ENCODE peak calls at places on chromosomes 1 and 21, in five cellular contexts. I is CD4-positive, alpha-beta memory T cell; T is H1; Q is left ventricle myocardium inferior; X is mammary epithelial cell. F is an unnamed sample.

GRCh38 chr1:22258696-22259095 is 115.8 kb upstream of the WNT4 start:
- DNase-seq in I (no peak), T (no peak), Q (no peak), X (no peak), F (no peak)

GRCh38 chr1:225657462-225657989 is 4.6 kb upstream of the ENAH start:
- DNase-seq in I (no peak), T (no peak), Q (no peak), X (peak; percentile 78), F (no peak)

GRCh38 chr1:184941735-184942134 is 32.6 kb downstream of the NIBAN1 start:
- DNase-seq in I (no peak), T (no peak), Q (no peak), X (no peak), F (no peak)

GRCh38 chr1:239987103-239987745 is 104.5 kb upstream of the FMN2 start:
- DNase-seq in I (no peak), T (no peak), Q (no peak), X (peak; percentile 5), F (no peak)

GRCh38 chr21:9767592-9768375 is 753.6 kb upstream of the TPTE start:
- DNase-seq in I (no peak), T (no peak), Q (no peak), X (no peak), F (peak; percentile 82)

GRCh38 chr1:40780678-40781613 is 2.6 kb upstream of the KCNQ4 start:
- DNase-seq in I (no peak), T (no peak), Q (no peak), X (peak; percentile 21), F (no peak)

GRCh38 chr1:191508239-191508638 is 650.0 kb upstream of the RGS18 start:
- DNase-seq in I (no peak), T (no peak), Q (no peak), X (no peak), F (no peak)

GRCh38 chr1:155051777-155052398 is 772 bp downstream of the ADAM15 start:
- DNase-seq in I (peak; percentile 36), T (no peak), Q (peak; percentile 74), X (peak; percentile 35), F (peak; percentile 90)

GRCh38 chr1:178870944-178871343 is at the start of gene ANGPTL1:
- DNase-seq in I (no peak), T (no peak), Q (no peak), X (no peak), F (no peak)

GRCh38 chr1:237042892-237043576 is 1.1 kb downstream of the RYR2 start:
- DNase-seq in I (no peak), T (no peak), Q (peak; percentile 52), X (no peak), F (peak; percentile 75)

GRCh38 chr1:168121314-168122029 is 15.3 kb downstream of the GPR161 start:
- DNase-seq in I (no peak), T (no peak), Q (peak; percentile 83), X (peak; percentile 55), F (peak; percentile 85)

GRCh38 chr1:162690672-162691434 is 58.6 kb downstream of the DDR2 start:
- DNase-seq in I (no peak), T (peak; percentile 36), Q (peak; percentile 47), X (peak; percentile 94), F (peak; percentile 79)

GRCh38 chr21:44263768-44264167 is 2.1 kb upstream of the DNMT3L start:
- DNase-seq in I (no peak), T (no peak), Q (no peak), X (no peak), F (peak; percentile 30)

GRCh38 chr1:223410036-223410435 is 16.8 kb downstream of the CCDC185 start:
- DNase-seq in I (no peak), T (no peak), Q (no peak), X (no peak), F (no peak)

GRCh38 chr1:17053071-17053684 is 654 bp downstream of the SDHB start:
- DNase-seq in I (no peak), T (no peak), Q (no peak), X (no peak), F (no peak)

GRCh38 chr1:47711848-47712492 is 274.1 kb downstream of the FOXD2 start:
- DNase-seq in I (no peak), T (no peak), Q (no peak), X (no peak), F (no peak)

GRCh38 chr21:40120944-40121575 is 253.8 kb downstream of the PCP4 start:
- DNase-seq in I (no peak), T (no peak), Q (no peak), X (no peak), F (no peak)

GRCh38 chr1:228853637-228854036 is 118.4 kb downstream of the RHOU start:
- DNase-seq in I (no peak), T (no peak), Q (no peak), X (no peak), F (no peak)

GRCh38 chr1:228851196-228851595 is 115.9 kb downstream of the RHOU start:
- DNase-seq in I (no peak), T (no peak), Q (no peak), X (no peak), F (no peak)

GRCh38 chr1:228853191-228853590 is 117.9 kb downstream of the RHOU start:
- DNase-seq in I (no peak), T (no peak), Q (no peak), X (no peak), F (no peak)

GRCh38 chr1:228852015-228852414 is 116.7 kb downstream of the RHOU start:
- DNase-seq in I (no peak), T (no peak), Q (no peak), X (no peak), F (no peak)

GRCh38 chr1:228852511-228853088 is 117.3 kb downstream of the RHOU start:
- DNase-seq in I (no peak), T (no peak), Q (no peak), X (no peak), F (no peak)
- H3K27ac ChIP-seq in I (no peak overlapping the region), T (no peak overlapping the region), Q (no peak overlapping the region), X (no peak overlapping the region), F (no peak overlapping the region)

DNA sequence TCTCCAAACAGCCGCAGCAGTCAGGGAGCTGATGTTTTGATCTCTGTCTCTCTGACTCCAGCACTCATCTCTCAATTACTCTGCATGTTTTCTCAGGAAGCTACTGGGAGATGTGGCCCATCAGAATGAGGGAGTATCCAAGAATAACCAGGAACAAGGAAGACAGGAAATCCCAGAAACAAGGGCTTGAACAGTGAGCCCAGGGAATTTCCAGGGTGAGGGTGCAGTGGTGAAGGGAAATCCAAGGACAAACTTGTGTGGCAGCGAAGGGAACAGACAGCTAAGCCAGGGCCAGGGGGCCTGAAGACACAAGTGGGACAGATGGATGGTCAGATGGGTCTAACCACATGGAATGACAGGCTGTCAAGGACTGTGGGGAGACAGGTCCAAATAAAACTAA is 121.8 kb upstream of the ERRFI1 start:
- DNase-seq in I (no peak), T (no peak), Q (no peak), X (peak; percentile 51), F (no peak)
- H3K4me3 ChIP-seq in I (no peak overlapping the region), T (no peak overlapping the region), Q (no peak overlapping the region), X (no peak overlapping the region), F (no peak overlapping the region)

GRCh38 chr1:61322769-61323168 is 240.4 kb downstream of the NFIA start:
- DNase-seq in I (no peak), T (no peak), Q (no peak), X (peak; percentile 77), F (no peak)

GRCh38 chr1:61323681-61324328 is 241.4 kb downstream of the NFIA start:
- DNase-seq in I (no peak), T (no peak), Q (no peak), X (peak; percentile 68), F (no peak)

GRCh38 chr1:61320575-61320974 is 238.2 kb downstream of the NFIA start:
- DNase-seq in I (no peak), T (no peak), Q (no peak), X (no peak), F (no peak)

GRCh38 chr1:61318319-61319125 is 236.2 kb downstream of the NFIA start:
- DNase-seq in I (no peak), T (no peak), Q (no peak), X (peak; percentile 82), F (no peak)

GRCh38 chr1:61322008-61322744 is 239.8 kb downstream of the NFIA start:
- DNase-seq in I (no peak), T (no peak), Q (no peak), X (peak; percentile 63), F (no peak)
- H3K4me1 ChIP-seq in I (no peaks in the 10 kb centered on the region), T (peaks cover 6% of the 10 kb centered on the region), Q (peaks cover 67% of the 10 kb centered on the region), X (peaks cover 46% of the 10 kb centered on the region), F (peaks cover 5% of the 10 kb centered on the region)

GRCh38 chr1:170562644-170563338 is 30.8 kb downstream of the GORAB start:
- DNase-seq in I (no peak), T (peak; percentile 23), Q (peak; percentile 44), X (peak; percentile 80), F (peak; percentile 76)

GRCh38 chr1:170559166-170559565 is 27.2 kb downstream of the GORAB start:
- DNase-seq in I (no peak), T (no peak), Q (no peak), X (no peak), F (no peak)

GRCh38 chr1:170556910-170557309 is 24.9 kb downstream of the GORAB start:
- DNase-seq in I (no peak), T (no peak), Q (no peak), X (no peak), F (no peak)

GRCh38 chr1:170558731-170559130 is 26.8 kb downstream of the GORAB start:
- DNase-seq in I (no peak), T (no peak), Q (no peak), X (no peak), F (no peak)

GRCh38 chr1:170560681-170561285 is 28.8 kb downstream of the GORAB start:
- DNase-seq in I (no peak), T (no peak), Q (no peak), X (peak; percentile 42), F (no peak)
- H3K27ac ChIP-seq in I (no peak overlapping the region), T (no peak overlapping the region), Q (no peak overlapping the region), X (no peak overlapping the region), F (no peak overlapping the region)

GRCh38 chr1:11858968-11859871 is 475 bp upstream of the NPPB start:
- DNase-seq in I (peak; percentile 58), T (no peak), Q (peak; percentile 59), X (peak; percentile 40), F (peak; percentile 52)
- H3K4me3 ChIP-seq in I (no peak overlapping the region), T (peak overlapping the region; percentile 14), Q (peak overlapping the region; percentile 3), X (no peak overlapping the region), F (no peak overlapping the region)

DNA sequence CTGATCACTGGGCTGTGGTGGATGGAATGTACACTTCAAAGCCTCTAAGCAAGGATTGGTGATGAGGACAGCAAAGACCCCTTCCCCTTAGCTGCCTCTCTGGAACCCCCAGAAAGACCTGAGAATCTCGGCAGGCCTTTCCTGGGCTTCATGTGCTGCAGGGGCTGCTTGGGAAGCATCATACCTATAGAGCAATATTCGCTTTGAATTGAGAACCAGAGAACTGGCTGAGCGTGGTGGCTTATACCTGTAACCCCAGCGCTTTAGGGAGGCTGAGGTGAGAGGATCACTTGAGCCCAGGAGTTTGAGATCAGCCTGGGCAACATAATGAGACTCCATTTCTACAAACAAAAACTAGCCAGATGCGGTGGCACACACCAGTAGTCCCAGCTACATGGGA is 22.0 kb downstream of the CSF1 start:
- DNase-seq in I (no peak), T (no peak), Q (no peak), X (no peak), F (no peak)
- H3K4me1 ChIP-seq in I (peaks cover 9% of the 10 kb centered on the region), T (peaks cover 9% of the 10 kb centered on the region), Q (peaks cover 57% of the 10 kb centered on the region), X (peaks cover 40% of the 10 kb centered on the region), F (peaks cover 51% of the 10 kb centered on the region)

F was measured in kidney.